ENCODE peak calls at places on chromosomes 5 and 9, in nine cellular contexts. X is breast epithelium, Q is GM23338, A is transverse colon, N is Panc1, Z is HepG2, Y is HCT116, W is endothelial cell of umbilical vein, S is suprapubic skin. L is an unnamed sample.
A peak's percentile ranks its signal among the peaks of the same experiment; 100 is the strongest.

GRCh38 chr9:137723396-137724113 is 104.8 kb downstream of the EHMT1 start:
- DNase-seq in X (no peak), Q (no peak), A (no peak), N (no peak), Z (no peak), Y (no peak), W (no peak), S (no peak), L (no peak)

GRCh38 chr5:33041586-33041985 is 330.5 kb downstream of the NPR3 start:
- DNase-seq in X (no peak), Q (no peak), A (no peak), N (no peak), Z (no peak), Y (no peak), W (no peak), S (no peak), L (no peak)

GRCh38 chr5:79590395-79590999 is 21.7 kb upstream of the TENT2 start:
- DNase-seq in X (no peak), Q (no peak), A (no peak), N (no peak), Z (no peak), Y (no peak), W (no peak), S (no peak), L (no peak)

GRCh38 chr9:106933470-106933869 is 70.5 kb downstream of the ZNF462 start:
- DNase-seq in X (no peak), Q (no peak), A (no peak), N (no peak), Z (no peak), Y (no peak), W (no peak), S (no peak), L (no peak)

GRCh38 chr9:74729129-74729710 is 158.5 kb downstream of the TRPM6 start:
- DNase-seq in X (no peak), Q (no peak), A (no peak), N (no peak), Z (no peak), Y (no peak), W (no peak), S (no peak), L (no peak)

GRCh38 chr5:32107291-32107690 is 66.8 kb downstream of the GOLPH3 start:
- DNase-seq in X (no peak), Q (no peak), A (no peak), N (no peak), Z (no peak), Y (no peak), W (no peak), S (no peak), L (no peak)

GRCh38 chr5:136036991-136037705 is 8.4 kb downstream of the TGFBI start:
- DNase-seq in X (peak; percentile 57), Q (no peak), A (peak; percentile 48), N (no peak), Z (no peak), Y (no peak), W (peak; percentile 58), S (peak; percentile 48), L (peak; percentile 23)

GRCh38 chr9:137759649-137760321 is 117.8 kb upstream of the CACNA1B start:
- DNase-seq in X (no peak), Q (peak; percentile 53), A (no peak), N (no peak), Z (no peak), Y (no peak), W (no peak), S (no peak), L (no peak)

GRCh38 chr5:134411546-134412266 is at the start of gene CDKN2AIPNL:
- DNase-seq in X (peak; percentile 82), Q (peak; percentile 94), A (peak; percentile 94), N (peak; percentile 35), Z (peak; percentile 72), Y (peak; percentile 60), W (peak; percentile 86), S (peak; percentile 90), L (peak; percentile 90)

GRCh38 chr5:179780343-179780742 is 13.4 kb upstream of the LTC4S start:
- DNase-seq in X (no peak), Q (no peak), A (no peak), N (no peak), Z (no peak), Y (no peak), W (no peak), S (no peak), L (no peak)

GRCh38 chr9:32581512-32582143 is 8.7 kb upstream of the NDUFB6 start:
- DNase-seq in X (no peak), Q (peak; percentile 86), A (no peak), N (no peak), Z (peak; percentile 61), Y (peak; percentile 71), W (peak; percentile 73), S (no peak), L (no peak)

GRCh38 chr5:103041071-103041676 is 78.8 kb downstream of the GIN1 start:
- DNase-seq in X (no peak), Q (peak; percentile 14), A (no peak), N (peak; percentile 36), Z (peak; percentile 20), Y (peak; percentile 49), W (peak; percentile 71), S (no peak), L (no peak)

GRCh38 chr5:7927466-7928375 is 58.8 kb downstream of the MTRR start:
- DNase-seq in X (no peak), Q (peak; percentile 84), A (peak; percentile 74), N (peak; percentile 48), Z (peak; percentile 39), Y (peak; percentile 22), W (peak; percentile 36), S (no peak), L (peak; percentile 40)

GRCh38 chr9:137694962-137695875 is 76.4 kb downstream of the EHMT1 start:
- DNase-seq in X (no peak), Q (peak; percentile 89), A (peak; percentile 65), N (no peak), Z (peak; percentile 64), Y (no peak), W (peak; percentile 39), S (no peak), L (peak; percentile 24)

GRCh38 chr5:139646912-139647391 is 1.2 kb upstream of the CXXC5 start:
- DNase-seq in X (peak; percentile 24), Q (peak; percentile 76), A (peak; percentile 26), N (no peak), Z (no peak), Y (no peak), W (no peak), S (peak; percentile 66), L (no peak)

GRCh38 chr9:26500471-26500870 is 392.1 kb downstream of the CAAP1 start:
- DNase-seq in X (no peak), Q (no peak), A (no peak), N (no peak), Z (no peak), Y (no peak), W (no peak), S (no peak), L (no peak)

DNA sequence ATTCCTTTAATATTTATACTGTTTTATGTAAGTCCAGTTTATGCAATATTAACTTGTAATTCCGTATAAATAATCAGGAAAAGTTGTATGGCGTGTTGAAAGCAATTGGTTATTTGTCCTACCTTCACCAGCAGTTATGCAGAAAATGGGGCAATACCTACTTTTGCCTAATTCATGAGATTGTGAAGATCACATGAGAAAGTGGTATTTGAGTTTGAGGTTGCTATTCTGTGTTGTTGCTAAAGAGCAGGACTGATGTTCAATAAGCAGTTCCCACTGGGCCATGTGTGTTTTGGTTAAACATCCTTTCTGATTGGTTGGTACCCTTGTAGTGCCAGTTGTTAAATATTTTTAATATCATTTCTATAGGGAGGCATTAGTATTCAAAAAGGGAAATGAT is 3.2 kb downstream of the TGFBR1 start:
- DNase-seq in X (no peak), Q (no peak), A (no peak), N (no peak), Z (no peak), Y (no peak), W (no peak), S (no peak), L (no peak)
- TF ChIP-seq POLR2AphosphoS5 in X (no peak), Q (no peak), A (no peak), N (no peak), Z (no peak), Y (no peak), W (no peak), S (no peak), L (no peak)

GRCh38 chr9:117720987-117721386 is 16.8 kb downstream of the TLR4 start:
- DNase-seq in X (no peak), Q (no peak), A (no peak), N (no peak), Z (no peak), Y (no peak), W (no peak), S (no peak), L (no peak)

GRCh38 chr9:117720066-117720465 is 15.9 kb downstream of the TLR4 start:
- DNase-seq in X (no peak), Q (no peak), A (no peak), N (no peak), Z (no peak), Y (no peak), W (no peak), S (no peak), L (no peak)

GRCh38 chr9:117723986-117724654 is 19.9 kb downstream of the TLR4 start:
- DNase-seq in X (no peak), Q (no peak), A (peak; percentile 17), N (no peak), Z (no peak), Y (no peak), W (no peak), S (no peak), L (no peak)

GRCh38 chr9:117720555-117720954 is 16.4 kb downstream of the TLR4 start:
- DNase-seq in X (no peak), Q (no peak), A (peak; percentile 34), N (no peak), Z (no peak), Y (no peak), W (no peak), S (peak; percentile 86), L (no peak)

GRCh38 chr9:117722108-117722761 is 18.0 kb downstream of the TLR4 start:
- DNase-seq in X (no peak), Q (peak; percentile 9), A (no peak), N (no peak), Z (no peak), Y (no peak), W (no peak), S (no peak), L (no peak)
- H3K4me1 ChIP-seq in X (no peaks in the 10 kb centered on the region), Q (no peaks in the 10 kb centered on the region), A (no peaks in the 10 kb centered on the region), N (no peaks in the 10 kb centered on the region), Z (no peaks in the 10 kb centered on the region), Y (no peaks in the 10 kb centered on the region), W (peaks cover 14% of the 10 kb centered on the region), S (peaks cover 48% of the 10 kb centered on the region), L (no peaks in the 10 kb centered on the region)

GRCh38 chr9:133635903-133636531 is at the start of gene DBH:
- DNase-seq in X (no peak), Q (no peak), A (no peak), N (no peak), Z (no peak), Y (no peak), W (no peak), S (no peak), L (no peak)
- TF ChIP-seq POLR2AphosphoS5 in X (no peak), Q (no peak), A (no peak), N (no peak), Z (no peak), Y (no peak), W (no peak), S (no peak), L (no peak)

DNA sequence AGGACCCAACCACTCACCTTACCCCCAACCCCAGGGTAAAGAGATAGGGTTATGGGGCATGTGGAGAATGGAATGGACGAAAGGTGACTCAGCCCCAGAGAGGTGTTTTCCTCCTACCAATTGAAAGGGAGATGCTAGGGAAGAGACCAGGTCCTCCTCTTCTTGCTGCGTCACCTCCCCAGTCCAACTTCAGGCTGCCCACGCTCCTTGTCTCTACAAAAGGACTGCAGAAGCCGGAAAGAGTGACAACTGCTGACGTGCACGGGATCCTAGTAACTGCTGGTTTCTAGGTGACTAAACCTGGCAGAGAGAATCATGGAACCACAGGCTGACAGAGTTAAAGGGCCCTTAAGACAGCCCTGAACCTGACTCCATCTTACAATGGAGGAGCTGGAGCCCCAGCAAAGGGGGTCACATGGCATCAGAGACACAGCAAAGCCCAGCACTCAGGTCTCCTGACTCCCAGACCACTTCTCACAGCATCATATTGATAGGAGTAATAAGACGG is 2.2 kb downstream of the GPX3 start:
- DNase-seq in X (no peak), Q (no peak), A (no peak), N (no peak), Z (no peak), Y (no peak), W (no peak), S (no peak), L (no peak)
- H3K4me1 ChIP-seq in X (peaks cover 20% of the 10 kb centered on the region), Q (peaks cover 4% of the 10 kb centered on the region), A (peaks cover 5% of the 10 kb centered on the region), N (peaks cover 2% of the 10 kb centered on the region), Z (peaks cover 69% of the 10 kb centered on the region), Y (no peaks in the 10 kb centered on the region), W (peaks cover 24% of the 10 kb centered on the region), S (peaks cover 85% of the 10 kb centered on the region), L (peaks cover 16% of the 10 kb centered on the region)

L was measured in prostate gland.